ENCODE peak calls at places on chromosomes 12 and 14, in eight cellular contexts. U is breast epithelium; B is PC-3; O is cardiac muscle cell; X is tibial artery; K is A549; C is H9; P is CD4-positive, alpha-beta memory T cell. S is an unnamed sample.

GRCh38 chr12:124096109-124096508 is 123.1 kb downstream of the ZNF664 start:
- DNase-seq in U (no peak), B (no peak), O (no peak), X (no peak), K (no peak), C (no peak), P (no peak), S (no peak)

GRCh38 chr12:2642896-2643425 is 151.8 kb upstream of the FKBP4 start:
- DNase-seq in U (peak; percentile 30), B (no peak), O (no peak), X (peak; percentile 4), K (no peak), C (no peak), P (no peak), S (no peak)

GRCh38 chr14:61452452-61452851 is 131.1 kb downstream of the PRKCH start:
- DNase-seq in U (no peak), B (no peak), O (no peak), X (no peak), K (no peak), C (no peak), P (peak; percentile 66), S (peak; percentile 25)

GRCh38 chr14:105348169-105348944 is 33.8 kb downstream of the PACS2 start:
- DNase-seq in U (no peak), B (no peak), O (no peak), X (no peak), K (no peak), C (no peak), P (no peak), S (no peak)

GRCh38 chr14:78399316-78399889 is 229.2 kb downstream of the NRXN3 start:
- DNase-seq in U (no peak), B (peak; percentile 36), O (peak; percentile 77), X (no peak), K (no peak), C (no peak), P (no peak), S (no peak)

GRCh38 chr12:113197518-113198077 is 12.1 kb downstream of the RITA1 start:
- DNase-seq in U (no peak), B (no peak), O (no peak), X (no peak), K (no peak), C (no peak), P (no peak), S (no peak)

GRCh38 chr12:53170245-53170644 is 10.3 kb upstream of the ZNF740 start:
- DNase-seq in U (no peak), B (no peak), O (no peak), X (no peak), K (no peak), C (no peak), P (no peak), S (no peak)

GRCh38 chr12:41972196-41972994 is 172.3 kb downstream of the GXYLT1 start:
- DNase-seq in U (no peak), B (no peak), O (peak; percentile 77), X (no peak), K (no peak), C (no peak), P (no peak), S (no peak)

GRCh38 chr12:103401421-103401820 is 94.3 kb downstream of the C12orf42 start:
- DNase-seq in U (no peak), B (peak; percentile 84), O (peak; percentile 20), X (no peak), K (peak; percentile 62), C (peak; percentile 52), P (peak; percentile 4), S (no peak)

GRCh38 chr14:74978416-74978947 is 23.1 kb upstream of the PGF start:
- DNase-seq in U (no peak), B (peak; percentile 61), O (no peak), X (no peak), K (no peak), C (peak; percentile 39), P (no peak), S (no peak)

GRCh38 chr12:114241973-114242434 is 163.9 kb downstream of the TBX5 start:
- DNase-seq in U (no peak), B (peak; percentile 2), O (no peak), X (no peak), K (peak; percentile 85), C (peak; percentile 50), P (no peak), S (no peak)

GRCh38 chr14:22002860-22003284 is 329.3 kb upstream of the OR4E1 start:
- DNase-seq in U (no peak), B (peak; percentile 29), O (peak; percentile 28), X (no peak), K (peak; percentile 56), C (peak; percentile 69), P (peak; percentile 61), S (peak; percentile 44)

GRCh38 chr14:49999216-49999761 is 106.4 kb downstream of the ARF6 start:
- DNase-seq in U (peak; percentile 74), B (peak; percentile 92), O (no peak), X (peak; percentile 93), K (peak; percentile 77), C (peak; percentile 42), P (peak; percentile 66), S (peak; percentile 69)
- H3K4me1 ChIP-seq in U (peaks cover 29% of the 10 kb centered on the region), B (peaks cover 55% of the 10 kb centered on the region), O (peaks cover 35% of the 10 kb centered on the region), X (no peaks in the 10 kb centered on the region), K (peaks cover 57% of the 10 kb centered on the region), C (peaks cover 7% of the 10 kb centered on the region), P (peaks cover 70% of the 10 kb centered on the region), S (peaks cover 52% of the 10 kb centered on the region)

GRCh38 chr12:57090456-57090855 is 1.5 kb downstream of the NAB2 start:
- DNase-seq in U (no peak), B (no peak), O (no peak), X (no peak), K (no peak), C (no peak), P (no peak), S (no peak)

GRCh38 chr12:57089259-57090245 is 638 bp downstream of the NAB2 start:
- DNase-seq in U (no peak), B (peak; percentile 46), O (peak; percentile 67), X (peak; percentile 86), K (no peak), C (no peak), P (peak; percentile 36), S (peak; percentile 23)

GRCh38 chr12:57091633-57092528 is 3.0 kb downstream of the NAB2 start:
- DNase-seq in U (no peak), B (no peak), O (no peak), X (no peak), K (no peak), C (no peak), P (no peak), S (no peak)

GRCh38 chr12:57092529-57092862 is 3.6 kb downstream of the NAB2 start:
- DNase-seq in U (no peak), B (no peak), O (no peak), X (no peak), K (no peak), C (no peak), P (no peak), S (no peak)

DNA sequence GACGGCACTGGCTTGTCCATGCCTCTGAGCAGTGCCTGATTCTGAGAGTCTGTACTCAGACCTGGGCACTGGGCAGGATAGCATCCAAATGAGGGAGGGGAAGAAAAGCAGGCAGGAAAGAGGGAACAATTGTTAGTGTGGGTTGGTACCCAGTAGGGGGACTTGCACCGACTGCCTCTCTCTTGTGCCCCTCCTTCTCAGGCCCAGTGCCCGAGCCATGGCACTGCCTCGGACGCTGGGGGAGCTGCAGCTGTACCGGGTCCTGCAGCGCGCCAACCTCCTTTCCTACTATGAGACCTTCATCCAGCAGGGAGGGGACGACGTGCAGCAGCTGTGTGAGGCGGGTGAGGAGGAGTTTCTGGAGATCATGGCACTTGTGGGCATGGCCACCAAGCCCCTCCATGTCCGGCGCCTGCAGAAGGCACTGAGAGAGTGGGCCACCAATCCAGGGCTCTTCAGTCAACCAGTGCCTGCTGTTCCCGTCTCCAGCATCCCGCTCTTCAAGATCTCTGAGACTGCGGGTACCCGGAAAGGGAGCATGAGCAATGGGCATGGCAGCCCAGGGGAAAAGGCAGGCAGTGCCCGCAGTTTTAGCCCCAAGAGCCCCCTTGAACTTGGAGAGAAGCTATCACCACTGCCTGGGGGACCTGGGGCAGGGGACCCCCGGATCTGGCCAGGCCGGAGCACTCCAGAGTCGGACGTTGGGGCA is 2.2 kb downstream of the NAB2 start:
- DNase-seq in U (no peak), B (no peak), O (no peak), X (peak; percentile 65), K (no peak), C (no peak), P (no peak), S (no peak)
- H3K27ac ChIP-seq in U (peak overlapping the region; percentile 100), B (no peak overlapping the region), O (no peak overlapping the region), X (peak overlapping the region; percentile 91), K (no peak overlapping the region), C (no peak overlapping the region), P (peak overlapping the region; percentile 26), S (peak overlapping the region; percentile 20)

GRCh38 chr14:97539389-97539786 is 742.2 kb downstream of the VRK1 start:
- DNase-seq in U (no peak), B (no peak), O (no peak), X (no peak), K (no peak), C (no peak), P (no peak), S (no peak)
- H3K9me3 ChIP-seq in U (no peaks in the 10 kb centered on the region), B (no peaks in the 10 kb centered on the region), O (no peaks in the 10 kb centered on the region), X (no peaks in the 10 kb centered on the region), K (no peaks in the 10 kb centered on the region), C (no peaks in the 10 kb centered on the region), P (no peaks in the 10 kb centered on the region), S (no peaks in the 10 kb centered on the region)

GRCh38 chr12:47212701-47213039 is 132.9 kb upstream of the AMIGO2 start:
- DNase-seq in U (no peak), B (no peak), O (no peak), X (no peak), K (no peak), C (no peak), P (no peak), S (no peak)
- H3K4me1 ChIP-seq in U (no peaks in the 10 kb centered on the region), B (peaks cover 20% of the 10 kb centered on the region), O (no peaks in the 10 kb centered on the region), X (no peaks in the 10 kb centered on the region), K (peaks cover 78% of the 10 kb centered on the region), C (no peaks in the 10 kb centered on the region), P (peaks cover 37% of the 10 kb centered on the region), S (peaks cover 25% of the 10 kb centered on the region)

GRCh38 chr12:77882709-77883108 is 52.0 kb downstream of the NAV3 start:
- DNase-seq in U (no peak), B (no peak), O (no peak), X (no peak), K (no peak), C (no peak), P (no peak), S (no peak)
- H3K27ac ChIP-seq in U (no peak overlapping the region), B (no peak overlapping the region), O (no peak overlapping the region), X (no peak overlapping the region), K (no peak overlapping the region), C (no peak overlapping the region), P (no peak overlapping the region), S (no peak overlapping the region)

GRCh38 chr14:20138520-20138919 is at the start of gene OR4N5:
- DNase-seq in U (no peak), B (no peak), O (no peak), X (no peak), K (no peak), C (no peak), P (no peak), S (no peak)
- H3K9me3 ChIP-seq in U (no peaks in the 10 kb centered on the region), B (no peaks in the 10 kb centered on the region), O (peaks cover 2% of the 10 kb centered on the region), X (no peaks in the 10 kb centered on the region), K (no peaks in the 10 kb centered on the region), C (peaks cover 74% of the 10 kb centered on the region), P (no peaks in the 10 kb centered on the region), S (no peaks in the 10 kb centered on the region)